ENCODE peak calls at places on chromosomes 6 and 20, in ten cellular contexts. One of them, this sample, is unnamed.

GRCh38 chr6:89079611-89080213 is 839 bp upstream of the PNRC1 start:
- DNase-seq in naive thymus-derived CD8-positive, alpha-beta T cell: peak
- DNase-seq in GM10248: peak
- DNase-seq in fibroblast of pulmonary artery: peak
- DNase-seq in kidney tubule cell: peak
- DNase-seq in EL: peak
- DNase-seq in T-helper 2 cell: peak
- DNase-seq in NAMALWA: peak
- DNase-seq in activated CD8-positive, alpha-beta memory T cell treated with anti-CD3 and anti-CD28 coated beads, Interleukin-2, amount 10 ng/mL, durations not matched to agents 7 days and 5 days: peak
- DNase-seq in heart right ventricle: peak
- DNase-seq in this sample: peak

GRCh38 chr6:15308445-15309213 is 62.8 kb downstream of the JARID2 start:
- DNase-seq in naive thymus-derived CD8-positive, alpha-beta T cell: no peak
- DNase-seq in GM10248: no peak
- DNase-seq in fibroblast of pulmonary artery: peak
- DNase-seq in kidney tubule cell: peak
- DNase-seq in EL: peak
- DNase-seq in T-helper 2 cell: no peak
- DNase-seq in NAMALWA: no peak
- DNase-seq in activated CD8-positive, alpha-beta memory T cell treated with anti-CD3 and anti-CD28 coated beads, Interleukin-2, amount 10 ng/mL, durations not matched to agents 7 days and 5 days: no peak
- DNase-seq in heart right ventricle: no peak
- DNase-seq in this sample: no peak

GRCh38 chr6:43705996-43706395 is 18.4 kb upstream of the MRPS18A start:
- DNase-seq in naive thymus-derived CD8-positive, alpha-beta T cell: no peak
- DNase-seq in GM10248: no peak
- DNase-seq in fibroblast of pulmonary artery: peak
- DNase-seq in kidney tubule cell: no peak
- DNase-seq in EL: no peak
- DNase-seq in T-helper 2 cell: no peak
- DNase-seq in NAMALWA: peak
- DNase-seq in activated CD8-positive, alpha-beta memory T cell treated with anti-CD3 and anti-CD28 coated beads, Interleukin-2, amount 10 ng/mL, durations not matched to agents 7 days and 5 days: no peak
- DNase-seq in heart right ventricle: no peak
- DNase-seq in this sample: no peak

GRCh38 chr6:138107752-138108592 is 753 bp upstream of the PERP start:
- DNase-seq in naive thymus-derived CD8-positive, alpha-beta T cell: no peak
- DNase-seq in GM10248: peak
- DNase-seq in fibroblast of pulmonary artery: no peak
- DNase-seq in kidney tubule cell: peak
- DNase-seq in EL: no peak
- DNase-seq in T-helper 2 cell: no peak
- DNase-seq in NAMALWA: no peak
- DNase-seq in activated CD8-positive, alpha-beta memory T cell treated with anti-CD3 and anti-CD28 coated beads, Interleukin-2, amount 10 ng/mL, durations not matched to agents 7 days and 5 days: peak
- DNase-seq in heart right ventricle: peak
- DNase-seq in this sample: peak

GRCh38 chr20:8545212-8545611 is 413.1 kb downstream of the PLCB1 start:
- DNase-seq in naive thymus-derived CD8-positive, alpha-beta T cell: no peak
- DNase-seq in GM10248: no peak
- DNase-seq in fibroblast of pulmonary artery: peak
- DNase-seq in kidney tubule cell: no peak
- DNase-seq in EL: peak
- DNase-seq in T-helper 2 cell: no peak
- DNase-seq in NAMALWA: no peak
- DNase-seq in activated CD8-positive, alpha-beta memory T cell treated with anti-CD3 and anti-CD28 coated beads, Interleukin-2, amount 10 ng/mL, durations not matched to agents 7 days and 5 days: no peak
- DNase-seq in heart right ventricle: no peak
- DNase-seq in this sample: no peak

GRCh38 chr20:31260326-31260932 is 3.0 kb downstream of the DEFB115 start:
- DNase-seq in naive thymus-derived CD8-positive, alpha-beta T cell: no peak
- DNase-seq in GM10248: no peak
- DNase-seq in fibroblast of pulmonary artery: no peak
- DNase-seq in kidney tubule cell: peak
- DNase-seq in EL: no peak
- DNase-seq in T-helper 2 cell: peak
- DNase-seq in NAMALWA: peak
- DNase-seq in activated CD8-positive, alpha-beta memory T cell treated with anti-CD3 and anti-CD28 coated beads, Interleukin-2, amount 10 ng/mL, durations not matched to agents 7 days and 5 days: no peak
- DNase-seq in heart right ventricle: no peak
- DNase-seq in this sample: no peak

GRCh38 chr6:95819939-95820338 is 195.8 kb upstream of the FUT9 start:
- DNase-seq in naive thymus-derived CD8-positive, alpha-beta T cell: no peak
- DNase-seq in GM10248: no peak
- DNase-seq in fibroblast of pulmonary artery: no peak
- DNase-seq in kidney tubule cell: no peak
- DNase-seq in EL: no peak
- DNase-seq in T-helper 2 cell: peak
- DNase-seq in NAMALWA: peak
- DNase-seq in activated CD8-positive, alpha-beta memory T cell treated with anti-CD3 and anti-CD28 coated beads, Interleukin-2, amount 10 ng/mL, durations not matched to agents 7 days and 5 days: no peak
- DNase-seq in heart right ventricle: no peak
- DNase-seq in this sample: no peak

GRCh38 chr20:50521221-50521642 is 11.0 kb downstream of the PTPN1 start:
- DNase-seq in naive thymus-derived CD8-positive, alpha-beta T cell: no peak
- DNase-seq in GM10248: no peak
- DNase-seq in fibroblast of pulmonary artery: no peak
- DNase-seq in kidney tubule cell: no peak
- DNase-seq in EL: peak
- DNase-seq in T-helper 2 cell: no peak
- DNase-seq in NAMALWA: no peak
- DNase-seq in activated CD8-positive, alpha-beta memory T cell treated with anti-CD3 and anti-CD28 coated beads, Interleukin-2, amount 10 ng/mL, durations not matched to agents 7 days and 5 days: no peak
- DNase-seq in heart right ventricle: no peak
- DNase-seq in this sample: no peak

GRCh38 chr6:84549912-84550311 is 214.5 kb downstream of the TBX18 start:
- DNase-seq in naive thymus-derived CD8-positive, alpha-beta T cell: no peak
- DNase-seq in GM10248: no peak
- DNase-seq in fibroblast of pulmonary artery: no peak
- DNase-seq in kidney tubule cell: no peak
- DNase-seq in EL: no peak
- DNase-seq in T-helper 2 cell: no peak
- DNase-seq in NAMALWA: no peak
- DNase-seq in activated CD8-positive, alpha-beta memory T cell treated with anti-CD3 and anti-CD28 coated beads, Interleukin-2, amount 10 ng/mL, durations not matched to agents 7 days and 5 days: no peak
- DNase-seq in heart right ventricle: no peak
- DNase-seq in this sample: no peak

GRCh38 chr6:129894904-129895303 is 33.8 kb upstream of the TMEM244 start:
- DNase-seq in naive thymus-derived CD8-positive, alpha-beta T cell: no peak
- DNase-seq in GM10248: no peak
- DNase-seq in fibroblast of pulmonary artery: no peak
- DNase-seq in kidney tubule cell: no peak
- DNase-seq in EL: no peak
- DNase-seq in T-helper 2 cell: no peak
- DNase-seq in NAMALWA: no peak
- DNase-seq in activated CD8-positive, alpha-beta memory T cell treated with anti-CD3 and anti-CD28 coated beads, Interleukin-2, amount 10 ng/mL, durations not matched to agents 7 days and 5 days: no peak
- DNase-seq in heart right ventricle: no peak
- DNase-seq in this sample: no peak

GRCh38 chr6:11744753-11745152 is 33.9 kb downstream of the ADTRP start:
- DNase-seq in naive thymus-derived CD8-positive, alpha-beta T cell: no peak
- DNase-seq in GM10248: no peak
- DNase-seq in fibroblast of pulmonary artery: peak
- DNase-seq in kidney tubule cell: peak
- DNase-seq in EL: peak
- DNase-seq in T-helper 2 cell: no peak
- DNase-seq in NAMALWA: no peak
- DNase-seq in activated CD8-positive, alpha-beta memory T cell treated with anti-CD3 and anti-CD28 coated beads, Interleukin-2, amount 10 ng/mL, durations not matched to agents 7 days and 5 days: no peak
- DNase-seq in heart right ventricle: no peak
- DNase-seq in this sample: peak

GRCh38 chr20:62872184-62872862 is 10.7 kb upstream of the TCFL5 start:
- DNase-seq in naive thymus-derived CD8-positive, alpha-beta T cell: no peak
- DNase-seq in GM10248: no peak
- DNase-seq in fibroblast of pulmonary artery: no peak
- DNase-seq in kidney tubule cell: no peak
- DNase-seq in EL: no peak
- DNase-seq in T-helper 2 cell: no peak
- DNase-seq in NAMALWA: no peak
- DNase-seq in activated CD8-positive, alpha-beta memory T cell treated with anti-CD3 and anti-CD28 coated beads, Interleukin-2, amount 10 ng/mL, durations not matched to agents 7 days and 5 days: no peak
- DNase-seq in heart right ventricle: no peak
- DNase-seq in this sample: no peak

GRCh38 chr6:139148557-139149220 is 13.8 kb downstream of the HECA start:
- DNase-seq in naive thymus-derived CD8-positive, alpha-beta T cell: no peak
- DNase-seq in GM10248: no peak
- DNase-seq in fibroblast of pulmonary artery: no peak
- DNase-seq in kidney tubule cell: no peak
- DNase-seq in EL: no peak
- DNase-seq in T-helper 2 cell: no peak
- DNase-seq in NAMALWA: no peak
- DNase-seq in activated CD8-positive, alpha-beta memory T cell treated with anti-CD3 and anti-CD28 coated beads, Interleukin-2, amount 10 ng/mL, durations not matched to agents 7 days and 5 days: no peak
- DNase-seq in heart right ventricle: no peak
- DNase-seq in this sample: no peak

GRCh38 chr20:53138454-53139291 is 166.5 kb downstream of the TSHZ2 start:
- DNase-seq in naive thymus-derived CD8-positive, alpha-beta T cell: no peak
- DNase-seq in GM10248: peak
- DNase-seq in fibroblast of pulmonary artery: no peak
- DNase-seq in kidney tubule cell: no peak
- DNase-seq in EL: no peak
- DNase-seq in T-helper 2 cell: peak
- DNase-seq in NAMALWA: no peak
- DNase-seq in activated CD8-positive, alpha-beta memory T cell treated with anti-CD3 and anti-CD28 coated beads, Interleukin-2, amount 10 ng/mL, durations not matched to agents 7 days and 5 days: no peak
- DNase-seq in heart right ventricle: no peak
- DNase-seq in this sample: no peak

GRCh38 chr6:39203804-39204495 is 25.3 kb downstream of the KCNK5 start:
- DNase-seq in naive thymus-derived CD8-positive, alpha-beta T cell: no peak
- DNase-seq in GM10248: no peak
- DNase-seq in fibroblast of pulmonary artery: no peak
- DNase-seq in kidney tubule cell: peak
- DNase-seq in EL: no peak
- DNase-seq in T-helper 2 cell: no peak
- DNase-seq in NAMALWA: no peak
- DNase-seq in activated CD8-positive, alpha-beta memory T cell treated with anti-CD3 and anti-CD28 coated beads, Interleukin-2, amount 10 ng/mL, durations not matched to agents 7 days and 5 days: no peak
- DNase-seq in heart right ventricle: no peak
- DNase-seq in this sample: no peak

GRCh38 chr6:24009319-24009718 is 116.7 kb upstream of the NRSN1 start:
- DNase-seq in naive thymus-derived CD8-positive, alpha-beta T cell: no peak
- DNase-seq in GM10248: no peak
- DNase-seq in fibroblast of pulmonary artery: no peak
- DNase-seq in kidney tubule cell: no peak
- DNase-seq in EL: no peak
- DNase-seq in T-helper 2 cell: no peak
- DNase-seq in NAMALWA: no peak
- DNase-seq in activated CD8-positive, alpha-beta memory T cell treated with anti-CD3 and anti-CD28 coated beads, Interleukin-2, amount 10 ng/mL, durations not matched to agents 7 days and 5 days: no peak
- DNase-seq in heart right ventricle: no peak
- DNase-seq in this sample: no peak

GRCh38 chr20:18431206-18431605 is 35.6 kb downstream of the DZANK1 start:
- DNase-seq in naive thymus-derived CD8-positive, alpha-beta T cell: no peak
- DNase-seq in GM10248: no peak
- DNase-seq in fibroblast of pulmonary artery: no peak
- DNase-seq in kidney tubule cell: peak
- DNase-seq in EL: no peak
- DNase-seq in T-helper 2 cell: no peak
- DNase-seq in NAMALWA: no peak
- DNase-seq in activated CD8-positive, alpha-beta memory T cell treated with anti-CD3 and anti-CD28 coated beads, Interleukin-2, amount 10 ng/mL, durations not matched to agents 7 days and 5 days: no peak
- DNase-seq in heart right ventricle: no peak
- DNase-seq in this sample: no peak

GRCh38 chr20:41309817-41310216 is 7.7 kb downstream of the ZHX3 start:
- DNase-seq in naive thymus-derived CD8-positive, alpha-beta T cell: no peak
- DNase-seq in GM10248: no peak
- DNase-seq in fibroblast of pulmonary artery: peak
- DNase-seq in kidney tubule cell: peak
- DNase-seq in EL: peak
- DNase-seq in T-helper 2 cell: no peak
- DNase-seq in NAMALWA: no peak
- DNase-seq in activated CD8-positive, alpha-beta memory T cell treated with anti-CD3 and anti-CD28 coated beads, Interleukin-2, amount 10 ng/mL, durations not matched to agents 7 days and 5 days: no peak
- DNase-seq in heart right ventricle: no peak
- DNase-seq in this sample: no peak

GRCh38 chr6:163897030-163897429 is 482.5 kb downstream of the QKI start:
- DNase-seq in naive thymus-derived CD8-positive, alpha-beta T cell: no peak
- DNase-seq in GM10248: no peak
- DNase-seq in fibroblast of pulmonary artery: no peak
- DNase-seq in kidney tubule cell: peak
- DNase-seq in EL: peak
- DNase-seq in T-helper 2 cell: no peak
- DNase-seq in NAMALWA: no peak
- DNase-seq in activated CD8-positive, alpha-beta memory T cell treated with anti-CD3 and anti-CD28 coated beads, Interleukin-2, amount 10 ng/mL, durations not matched to agents 7 days and 5 days: no peak
- DNase-seq in heart right ventricle: no peak
- DNase-seq in this sample: no peak

GRCh38 chr20:36085686-36086267 is 68.8 kb upstream of the EPB41L1 start:
- DNase-seq in naive thymus-derived CD8-positive, alpha-beta T cell: no peak
- DNase-seq in GM10248: no peak
- DNase-seq in fibroblast of pulmonary artery: peak
- DNase-seq in kidney tubule cell: peak
- DNase-seq in EL: peak
- DNase-seq in T-helper 2 cell: no peak
- DNase-seq in NAMALWA: no peak
- DNase-seq in activated CD8-positive, alpha-beta memory T cell treated with anti-CD3 and anti-CD28 coated beads, Interleukin-2, amount 10 ng/mL, durations not matched to agents 7 days and 5 days: no peak
- DNase-seq in heart right ventricle: no peak
- DNase-seq in this sample: no peak

GRCh38 chr6:150492507-150492906 is 107.2 kb upstream of the PLEKHG1 start:
- DNase-seq in naive thymus-derived CD8-positive, alpha-beta T cell: no peak
- DNase-seq in GM10248: no peak
- DNase-seq in fibroblast of pulmonary artery: no peak
- DNase-seq in kidney tubule cell: peak
- DNase-seq in EL: no peak
- DNase-seq in T-helper 2 cell: no peak
- DNase-seq in NAMALWA: peak
- DNase-seq in activated CD8-positive, alpha-beta memory T cell treated with anti-CD3 and anti-CD28 coated beads, Interleukin-2, amount 10 ng/mL, durations not matched to agents 7 days and 5 days: no peak
- DNase-seq in heart right ventricle: no peak
- DNase-seq in this sample: no peak

GRCh38 chr20:20412750-20413149 is 44.8 kb downstream of the INSM1 start:
- DNase-seq in naive thymus-derived CD8-positive, alpha-beta T cell: no peak
- DNase-seq in GM10248: no peak
- DNase-seq in fibroblast of pulmonary artery: no peak
- DNase-seq in kidney tubule cell: no peak
- DNase-seq in EL: no peak
- DNase-seq in T-helper 2 cell: no peak
- DNase-seq in NAMALWA: no peak
- DNase-seq in activated CD8-positive, alpha-beta memory T cell treated with anti-CD3 and anti-CD28 coated beads, Interleukin-2, amount 10 ng/mL, durations not matched to agents 7 days and 5 days: no peak
- DNase-seq in heart right ventricle: no peak
- DNase-seq in this sample: no peak

GRCh38 chr6:13725052-13725451 is 13.4 kb upstream of the RANBP9 start:
- DNase-seq in naive thymus-derived CD8-positive, alpha-beta T cell: no peak
- DNase-seq in GM10248: no peak
- DNase-seq in fibroblast of pulmonary artery: no peak
- DNase-seq in kidney tubule cell: no peak
- DNase-seq in EL: no peak
- DNase-seq in T-helper 2 cell: no peak
- DNase-seq in NAMALWA: no peak
- DNase-seq in activated CD8-positive, alpha-beta memory T cell treated with anti-CD3 and anti-CD28 coated beads, Interleukin-2, amount 10 ng/mL, durations not matched to agents 7 days and 5 days: no peak
- DNase-seq in heart right ventricle: no peak
- DNase-seq in this sample: no peak

GRCh38 chr6:113854531-113855499 is 2.3 kb upstream of the MARCKS start:
- DNase-seq in naive thymus-derived CD8-positive, alpha-beta T cell: no peak
- DNase-seq in GM10248: peak
- DNase-seq in fibroblast of pulmonary artery: peak
- DNase-seq in kidney tubule cell: peak
- DNase-seq in EL: peak
- DNase-seq in T-helper 2 cell: peak
- DNase-seq in NAMALWA: peak
- DNase-seq in activated CD8-positive, alpha-beta memory T cell treated with anti-CD3 and anti-CD28 coated beads, Interleukin-2, amount 10 ng/mL, durations not matched to agents 7 days and 5 days: no peak
- DNase-seq in heart right ventricle: peak
- DNase-seq in this sample: peak

GRCh38 chr6:150008588-150008987 is 16.7 kb downstream of the RAET1L start:
- DNase-seq in naive thymus-derived CD8-positive, alpha-beta T cell: no peak
- DNase-seq in GM10248: no peak
- DNase-seq in fibroblast of pulmonary artery: no peak
- DNase-seq in kidney tubule cell: peak
- DNase-seq in EL: peak
- DNase-seq in T-helper 2 cell: no peak
- DNase-seq in NAMALWA: no peak
- DNase-seq in activated CD8-positive, alpha-beta memory T cell treated with anti-CD3 and anti-CD28 coated beads, Interleukin-2, amount 10 ng/mL, durations not matched to agents 7 days and 5 days: peak
- DNase-seq in heart right ventricle: no peak
- DNase-seq in this sample: no peak

GRCh38 chr6:71299541-71300470 is 11.2 kb downstream of the OGFRL1 start:
- DNase-seq in naive thymus-derived CD8-positive, alpha-beta T cell: no peak
- DNase-seq in GM10248: no peak
- DNase-seq in fibroblast of pulmonary artery: no peak
- DNase-seq in kidney tubule cell: peak
- DNase-seq in EL: peak
- DNase-seq in T-helper 2 cell: no peak
- DNase-seq in NAMALWA: no peak
- DNase-seq in activated CD8-positive, alpha-beta memory T cell treated with anti-CD3 and anti-CD28 coated beads, Interleukin-2, amount 10 ng/mL, durations not matched to agents 7 days and 5 days: no peak
- DNase-seq in heart right ventricle: no peak
- DNase-seq in this sample: no peak

GRCh38 chr6:50087231-50087954 is 37.7 kb upstream of the DEFB112 start:
- DNase-seq in naive thymus-derived CD8-positive, alpha-beta T cell: no peak
- DNase-seq in GM10248: no peak
- DNase-seq in fibroblast of pulmonary artery: peak
- DNase-seq in kidney tubule cell: peak
- DNase-seq in EL: peak
- DNase-seq in T-helper 2 cell: no peak
- DNase-seq in NAMALWA: no peak
- DNase-seq in activated CD8-positive, alpha-beta memory T cell treated with anti-CD3 and anti-CD28 coated beads, Interleukin-2, amount 10 ng/mL, durations not matched to agents 7 days and 5 days: no peak
- DNase-seq in heart right ventricle: no peak
- DNase-seq in this sample: no peak

GRCh38 chr6:72250664-72251063 is 364.3 kb downstream of the RIMS1 start:
- DNase-seq in naive thymus-derived CD8-positive, alpha-beta T cell: no peak
- DNase-seq in GM10248: no peak
- DNase-seq in fibroblast of pulmonary artery: peak
- DNase-seq in kidney tubule cell: no peak
- DNase-seq in EL: no peak
- DNase-seq in T-helper 2 cell: no peak
- DNase-seq in NAMALWA: no peak
- DNase-seq in activated CD8-positive, alpha-beta memory T cell treated with anti-CD3 and anti-CD28 coated beads, Interleukin-2, amount 10 ng/mL, durations not matched to agents 7 days and 5 days: no peak
- DNase-seq in heart right ventricle: no peak
- DNase-seq in this sample: no peak